ENCODE peak calls at places on chromosomes 7 and 10, in eight cellular contexts. H, A, T, I, K, S, E and O are unnamed samples.

GRCh38 chr10:131888186-131888604 is 12.6 kb upstream of the PPP2R2D start:
- DNase-seq in H (peak), A (no peak), T (no peak), I (no peak), K (no peak), S (no peak), E (no peak), O (no peak)

GRCh38 chr7:33243319-33243881 is 114.0 kb downstream of the BBS9 start:
- DNase-seq in H (peak), A (no peak), T (no peak), I (no peak), K (peak), S (peak), E (no peak), O (no peak)

GRCh38 chr7:48741545-48741944 is 182.8 kb upstream of the CDC14C start:
- DNase-seq in H (no peak), A (no peak), T (no peak), I (no peak), K (no peak), S (no peak), E (no peak), O (no peak)

GRCh38 chr10:75717126-75717916 is 285.9 kb downstream of the LRMDA start:
- DNase-seq in H (no peak), A (no peak), T (no peak), I (no peak), K (no peak), S (no peak), E (no peak), O (no peak)

GRCh38 chr7:117808910-117809705 is 64.1 kb downstream of the CTTNBP2 start:
- DNase-seq in H (no peak), A (no peak), T (no peak), I (no peak), K (no peak), S (no peak), E (no peak), O (no peak)

GRCh38 chr7:75054744-75055527 is 18.7 kb downstream of the RCC1L start:
- DNase-seq in H (no peak), A (no peak), T (no peak), I (no peak), K (no peak), S (no peak), E (no peak), O (no peak)

GRCh38 chr10:93999401-93999851 is 5.7 kb downstream of the PLCE1 start:
- DNase-seq in H (no peak), A (no peak), T (no peak), I (no peak), K (peak), S (peak), E (peak), O (peak)

GRCh38 chr7:158706710-158707590 is 2.3 kb upstream of the NCAPG2 start:
- DNase-seq in H (no peak), A (no peak), T (no peak), I (no peak), K (no peak), S (no peak), E (no peak), O (no peak)

GRCh38 chr10:10872706-10873276 is 144.9 kb upstream of the CELF2 start:
- DNase-seq in H (no peak), A (no peak), T (no peak), I (no peak), K (no peak), S (no peak), E (no peak), O (no peak)

GRCh38 chr7:112487938-112488575 is 7.3 kb downstream of the LSMEM1 start:
- DNase-seq in H (no peak), A (no peak), T (no peak), I (no peak), K (no peak), S (no peak), E (no peak), O (no peak)

GRCh38 chr7:92527300-92528187 is 776 bp downstream of the PEX1 start:
- DNase-seq in H (peak), A (peak), T (no peak), I (peak), K (peak), S (peak), E (peak), O (peak)

GRCh38 chr10:114172776-114173555 is 1.0 kb downstream of the CCDC186 start:
- DNase-seq in H (no peak), A (no peak), T (no peak), I (no peak), K (no peak), S (no peak), E (no peak), O (no peak)

GRCh38 chr10:131032329-131033165 is 279.0 kb downstream of the TCERG1L start:
- DNase-seq in H (no peak), A (no peak), T (no peak), I (no peak), K (no peak), S (no peak), E (no peak), O (no peak)

GRCh38 chr7:116713918-116714317 is 41.9 kb downstream of the MET start:
- DNase-seq in H (no peak), A (no peak), T (no peak), I (no peak), K (no peak), S (no peak), E (no peak), O (no peak)

GRCh38 chr7:158633055-158633956 is 45.7 kb upstream of the PTPRN2 start:
- DNase-seq in H (no peak), A (no peak), T (no peak), I (no peak), K (no peak), S (no peak), E (no peak), O (no peak)

GRCh38 chr10:117663750-117664149 is 121.2 kb downstream of the EMX2 start:
- DNase-seq in H (peak), A (peak), T (no peak), I (no peak), K (no peak), S (no peak), E (no peak), O (no peak)

GRCh38 chr7:130180571-130180971 is 24.6 kb downstream of the TMEM209 start:
- DNase-seq in H (no peak), A (no peak), T (no peak), I (no peak), K (no peak), S (no peak), E (no peak), O (no peak)

GRCh38 chr10:7458554-7458953 is 47.7 kb upstream of the SFMBT2 start:
- DNase-seq in H (no peak), A (no peak), T (no peak), I (no peak), K (no peak), S (no peak), E (no peak), O (no peak)

GRCh38 chr10:2949948-2950354 is 117.4 kb upstream of the PFKP start:
- DNase-seq in H (no peak), A (no peak), T (no peak), I (no peak), K (no peak), S (no peak), E (no peak), O (no peak)

GRCh38 chr7:134512271-134512670 is 15.1 kb upstream of the AKR1B10 start:
- DNase-seq in H (no peak), A (no peak), T (no peak), I (no peak), K (no peak), S (no peak), E (no peak), O (no peak)

GRCh38 chr10:34430685-34431084 is 384.4 kb downstream of the PARD3 start:
- DNase-seq in H (no peak), A (no peak), T (no peak), I (peak), K (no peak), S (no peak), E (no peak), O (no peak)

GRCh38 chr10:42961776-42962119 is 115.1 kb upstream of the RET start:
- DNase-seq in H (no peak), A (no peak), T (no peak), I (no peak), K (no peak), S (no peak), E (peak), O (peak)

GRCh38 chr10:54094321-54094720 is 706.7 kb downstream of the PCDH15 start:
- DNase-seq in H (no peak), A (no peak), T (no peak), I (no peak), K (no peak), S (peak), E (no peak), O (no peak)

DNA sequence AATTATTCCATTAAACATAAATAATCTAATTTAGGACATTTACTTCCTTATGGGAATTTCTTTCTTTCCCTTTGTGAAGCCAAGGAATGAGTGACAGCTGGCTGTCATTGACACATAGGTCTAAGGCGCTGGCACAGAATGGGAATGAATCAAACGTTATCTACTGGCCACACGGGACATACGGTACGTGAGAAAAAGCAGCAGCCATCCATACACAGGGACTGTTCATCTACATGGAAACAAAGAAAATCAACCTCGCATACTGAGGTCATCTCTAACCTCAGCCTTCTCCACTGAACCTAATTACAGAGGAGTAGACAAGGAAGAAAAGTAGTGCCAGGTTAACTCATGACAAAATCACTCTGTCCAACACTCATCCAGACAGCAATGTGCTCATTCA is 126.3 kb upstream of the PTN start:
- DNase-seq in H (no peak), A (no peak), T (no peak), I (no peak), K (no peak), S (no peak), E (no peak), O (no peak)
- TF ChIP-seq POLR2AphosphoS5 in H (no peak), A (no peak), T (no peak), I (no peak), K (no peak), S (no peak), E (no peak), O (no peak)

DNA sequence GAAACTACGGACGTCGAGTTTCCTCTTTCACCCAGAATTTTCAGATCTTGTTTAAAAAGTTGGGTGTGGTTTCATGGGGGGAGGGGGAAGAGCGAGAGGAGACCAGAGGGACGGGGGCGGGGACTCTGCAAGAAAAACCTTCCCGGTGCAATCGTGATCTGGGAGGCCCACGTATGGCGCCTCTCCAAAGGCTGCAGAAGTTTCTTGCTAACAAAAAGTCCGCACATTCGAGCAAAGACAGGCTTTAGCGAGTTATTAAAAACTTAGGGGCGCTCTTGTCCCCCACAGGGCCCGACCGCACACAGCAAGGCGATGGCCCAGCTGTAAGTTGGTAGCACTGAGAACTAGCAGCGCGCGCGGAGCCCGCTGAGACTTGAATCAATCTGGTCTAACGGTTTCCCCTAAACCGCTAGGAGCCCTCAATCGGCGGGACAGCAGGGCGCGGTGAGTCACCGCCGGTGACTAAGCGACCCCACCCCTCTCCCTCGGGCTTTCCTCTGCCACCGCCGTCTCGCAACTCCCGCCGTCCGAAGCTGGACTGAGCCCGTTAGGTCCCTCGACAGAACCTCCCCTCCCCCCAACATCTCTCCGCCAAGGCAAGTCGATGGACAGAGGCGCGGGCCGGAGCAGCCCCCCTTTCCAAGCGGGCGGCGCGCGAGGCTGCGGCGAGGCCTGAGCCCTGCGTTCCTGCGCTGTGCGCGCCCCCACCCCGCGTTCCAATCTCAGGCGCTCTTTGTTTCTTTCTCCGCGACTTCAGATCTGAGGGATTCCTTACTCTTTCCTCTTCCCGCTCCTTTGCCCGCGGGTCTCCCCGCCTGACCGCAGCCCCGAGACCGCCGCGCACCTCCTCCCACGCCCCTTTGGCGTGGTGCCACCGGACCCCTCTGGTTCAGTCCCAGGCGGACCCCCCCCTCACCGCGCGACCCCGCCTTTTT is at the start of gene VIM:
- DNase-seq in H (peak), A (peak), T (peak), I (peak), K (peak), S (peak), E (peak), O (peak)
- TF ChIP-seq POLR2AphosphoS5 in H (peak), A (peak), T (peak), I (peak), K (peak), S (no peak), E (no peak), O (peak)

GRCh38 chr10:44974628-44975431 is 3.8 kb downstream of the DEPP1 start:
- DNase-seq in H (peak), A (peak), T (no peak), I (no peak), K (peak), S (peak), E (peak), O (peak)

GRCh38 chr10:44973323-44974081 is 5.1 kb downstream of the DEPP1 start:
- DNase-seq in H (no peak), A (no peak), T (no peak), I (no peak), K (no peak), S (peak), E (no peak), O (no peak)

GRCh38 chr10:44975487-44976331 is 2.9 kb downstream of the DEPP1 start:
- DNase-seq in H (peak), A (no peak), T (no peak), I (no peak), K (no peak), S (peak), E (peak), O (peak)

GRCh38 chr10:44972874-44973306 is 5.7 kb downstream of the DEPP1 start:
- DNase-seq in H (no peak), A (no peak), T (no peak), I (no peak), K (no peak), S (no peak), E (no peak), O (no peak)

GRCh38 chr10:44974082-44974627 is 4.5 kb downstream of the DEPP1 start:
- DNase-seq in H (no peak), A (no peak), T (no peak), I (no peak), K (no peak), S (no peak), E (no peak), O (no peak)
- TF ChIP-seq POLR2AphosphoS5 in H (no peak), A (no peak), T (no peak), I (no peak), K (no peak), S (no peak), E (no peak), O (no peak)

DNA sequence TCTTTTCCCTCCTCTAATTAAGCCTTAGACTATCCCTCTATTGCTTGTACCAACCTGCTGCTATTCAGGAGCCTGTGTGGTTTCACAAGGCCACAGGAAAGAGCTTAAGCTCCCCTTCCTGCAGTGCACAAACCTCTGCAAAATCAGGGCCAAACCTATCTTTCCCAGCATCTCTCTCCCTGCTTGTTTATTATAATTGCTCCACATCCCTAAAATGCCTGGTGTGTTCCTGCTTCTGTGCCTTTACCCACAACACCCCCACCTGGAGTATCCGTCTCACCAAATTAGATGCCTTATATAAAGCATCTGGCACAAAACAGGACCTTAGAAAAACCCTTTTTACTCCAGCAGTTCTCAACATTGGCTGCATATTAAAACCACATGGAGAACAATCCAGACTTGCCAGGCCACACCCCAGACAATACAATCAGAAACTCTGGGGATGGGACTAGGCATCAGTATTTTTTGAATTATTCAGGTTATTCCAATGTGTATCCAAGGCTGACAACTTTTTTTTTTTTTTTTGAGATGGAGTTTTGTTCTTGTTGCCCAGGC is 16.7 kb downstream of the SEC31B start:
- DNase-seq in H (no peak), A (no peak), T (no peak), I (no peak), K (peak), S (no peak), E (no peak), O (no peak)
- TF ChIP-seq POLR2AphosphoS5 in H (no peak), A (no peak), T (no peak), I (no peak), K (no peak), S (no peak), E (no peak), O (no peak)